ENCODE peak calls at places on chromosome 16, in eight cellular contexts. Z, C, U, M, R, A, T and D are unnamed samples.

GRCh38 chr16:13108126-13108525 is 206.7 kb downstream of the SHISA9 start:
- DNase-seq in C (no peak), Z (no peak), U (no peak), A (no peak), M (no peak), T (no peak), R (no peak), D (no peak)

GRCh38 chr16:29148867-29149272 is 164.0 kb downstream of the LAT start:
- DNase-seq in C (no peak), T (no peak), Z (no peak), M (no peak), U (no peak), R (peak), A (no peak), D (no peak)

GRCh38 chr16:14301150-14302030 is 230.3 kb downstream of the MRTFB start:
- DNase-seq in U (no peak), C (peak), M (peak), T (no peak), A (peak), R (no peak), Z (peak), D (no peak)

GRCh38 chr16:66603537-66604375 is 748 bp upstream of the CMTM3 start:
- DNase-seq in A (peak), U (no peak), Z (peak), M (peak), T (no peak), R (peak), C (peak), D (no peak)

GRCh38 chr16:90061437-90061836 is 15.7 kb downstream of the PRDM7 start:
- DNase-seq in R (no peak), C (no peak), M (no peak), Z (no peak), T (no peak), U (no peak), A (no peak), D (no peak)

GRCh38 chr16:27239026-27239425 is 29.5 kb downstream of the NSMCE1 start:
- DNase-seq in M (no peak), U (no peak), A (no peak), T (no peak), C (no peak), Z (no peak), R (no peak), D (no peak)

GRCh38 chr16:67163164-67163902 is 1.2 kb upstream of the HSF4 start:
- DNase-seq in C (peak), Z (no peak), T (no peak), A (peak), M (no peak), U (no peak), R (no peak), D (no peak)

GRCh38 chr16:28255838-28256237 is 36.5 kb upstream of the SBK1 start:
- DNase-seq in T (no peak), C (no peak), A (no peak), M (no peak), R (no peak), Z (no peak), U (no peak), D (no peak)

GRCh38 chr16:29641561-29641960 is 21.5 kb upstream of the SPN start:
- DNase-seq in U (no peak), Z (no peak), R (peak), A (no peak), C (no peak), T (no peak), M (peak), D (no peak)

GRCh38 chr16:77199211-77199610 is at the start of gene SYCE1L:
- DNase-seq in U (no peak), R (no peak), C (no peak), Z (no peak), T (no peak), A (no peak), M (no peak), D (no peak)

GRCh38 chr16:10878644-10879498 is 1.9 kb downstream of the CIITA start:
- DNase-seq in U (no peak), T (no peak), A (peak), Z (no peak), C (peak), R (no peak), M (no peak), D (no peak)

GRCh38 chr16:54957403-54957802 is 26.7 kb downstream of the IRX5 start:
- DNase-seq in Z (peak), T (no peak), R (peak), U (peak), A (no peak), M (peak), C (peak), D (peak)

GRCh38 chr16:3879887-3880564 is 487 bp downstream of the CREBBP start:
- DNase-seq in C (peak), U (no peak), A (peak), M (peak), R (peak), Z (peak), T (no peak), D (no peak)

GRCh38 chr16:48160575-48160974 is 4.8 kb upstream of the ABCC12 start:
- DNase-seq in Z (no peak), C (no peak), T (no peak), A (no peak), U (no peak), M (no peak), R (no peak), D (no peak)

GRCh38 chr16:3645108-3645503 is 9.4 kb upstream of the DNASE1 start:
- DNase-seq in U (no peak), A (no peak), T (no peak), Z (no peak), C (no peak), R (no peak), M (peak), D (no peak)

GRCh38 chr16:57519796-57520360 is 16.5 kb downstream of the CCDC102A start:
- DNase-seq in C (peak), T (no peak), U (peak), R (peak), A (peak), Z (peak), M (peak), D (peak)

GRCh38 chr16:19757762-19758595 is 39.9 kb downstream of the IQCK start:
- DNase-seq in R (peak), C (no peak), T (no peak), U (no peak), Z (no peak), A (no peak), M (no peak), D (no peak)

GRCh38 chr16:17194190-17194780 is 276.5 kb downstream of the XYLT1 start:
- DNase-seq in C (peak), M (peak), R (peak), U (peak), Z (no peak), T (no peak), A (peak), D (no peak)

GRCh38 chr16:49562228-49562627 is 188.6 kb downstream of the C16orf78 start:
- DNase-seq in M (no peak), A (no peak), U (no peak), T (no peak), C (no peak), R (no peak), Z (no peak), D (no peak)

GRCh38 chr16:84024854-84025253 is 17.7 kb downstream of the SLC38A8 start:
- DNase-seq in T (no peak), Z (no peak), C (no peak), U (no peak), R (no peak), A (no peak), M (no peak), D (no peak)

GRCh38 chr16:54361813-54362212 is 75.2 kb upstream of the IRX3 start:
- DNase-seq in M (no peak), R (no peak), T (no peak), A (peak), Z (peak), C (peak), U (no peak), D (no peak)

GRCh38 chr16:1543085-1543896 is 9.8 kb downstream of the TMEM204 start:
- DNase-seq in R (peak), A (peak), C (peak), Z (peak), U (peak), T (peak), M (peak), D (no peak)
- TF ChIP-seq CTCF in R (no peak), A (peak), C (peak), Z (no peak), U (no peak), T (peak), M (peak), D (no peak)

GRCh38 chr16:20997147-20997546 is 96.6 kb downstream of the LYRM1 start:
- DNase-seq in U (no peak), A (no peak), M (no peak), T (no peak), R (no peak), Z (no peak), C (no peak), D (no peak)

GRCh38 chr16:20995711-20996110 is 95.1 kb downstream of the LYRM1 start:
- DNase-seq in C (no peak), Z (no peak), U (no peak), M (no peak), A (no peak), R (no peak), T (no peak), D (no peak)

GRCh38 chr16:21005008-21005407 is 104.4 kb downstream of the LYRM1 start:
- DNase-seq in A (no peak), C (no peak), R (no peak), Z (no peak), U (no peak), M (no peak), T (no peak), D (no peak)

GRCh38 chr16:21001262-21001661 is 100.7 kb downstream of the LYRM1 start:
- DNase-seq in A (peak), Z (peak), R (peak), C (peak), M (peak), T (no peak), U (peak), D (peak)
- TF ChIP-seq REST in A (no peak), Z (no peak), R (no peak), C (no peak), M (no peak), T (no peak), U (no peak), D (no peak)

GRCh38 chr16:23668225-23668624 is 10.5 kb upstream of the PLK1 start:
- DNase-seq in T (no peak), R (no peak), C (no peak), U (no peak), M (no peak), Z (no peak), A (no peak), D (no peak)
- H3K4me3 ChIP-seq in T (no peak), R (no peak), C (no peak), U (no peak), M (no peak), Z (no peak), A (no peak), D (no peak)

GRCh38 chr16:21986692-21987246 is 14.1 kb downstream of the PDZD9 start:
- DNase-seq in C (peak), Z (no peak), U (no peak), R (no peak), A (no peak), M (no peak), T (no peak), D (no peak)

GRCh38 chr16:21984062-21984461 is 16.9 kb downstream of the PDZD9 start:
- DNase-seq in T (no peak), A (no peak), R (no peak), Z (no peak), C (no peak), U (no peak), M (no peak), D (no peak)

GRCh38 chr16:21985524-21985923 is 15.4 kb downstream of the PDZD9 start:
- DNase-seq in R (no peak), C (no peak), M (no peak), U (no peak), Z (no peak), A (no peak), T (no peak), D (no peak)

GRCh38 chr16:21980032-21980431 is 20.9 kb downstream of the PDZD9 start:
- DNase-seq in Z (no peak), T (no peak), M (no peak), C (no peak), R (no peak), A (no peak), U (no peak), D (no peak)

DNA sequence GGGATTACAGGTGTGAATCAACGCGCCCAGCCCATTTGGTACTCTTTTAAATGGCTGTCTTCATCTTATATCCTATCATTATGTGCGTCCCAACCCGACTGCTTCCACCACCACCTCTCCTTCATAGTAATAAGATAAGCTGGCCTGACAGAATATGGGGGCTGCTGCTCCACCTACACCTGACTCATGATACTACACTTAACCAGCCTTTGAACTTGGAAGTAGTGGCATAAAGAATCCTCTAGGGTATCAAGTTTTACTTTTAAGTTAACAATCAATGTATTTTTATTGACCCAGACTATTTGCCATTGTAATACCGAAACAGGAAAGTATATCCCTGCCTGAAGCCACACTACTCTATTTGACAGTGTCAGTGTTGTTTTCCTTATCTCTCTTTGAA is 18.8 kb downstream of the PDZD9 start:
- DNase-seq in A (no peak), C (no peak), Z (no peak), U (no peak), R (no peak), T (no peak), M (no peak), D (no peak)
- TF ChIP-seq CTCF in A (no peak), C (no peak), Z (no peak), U (peak), R (no peak), T (no peak), M (no peak), D (no peak)

DNA sequence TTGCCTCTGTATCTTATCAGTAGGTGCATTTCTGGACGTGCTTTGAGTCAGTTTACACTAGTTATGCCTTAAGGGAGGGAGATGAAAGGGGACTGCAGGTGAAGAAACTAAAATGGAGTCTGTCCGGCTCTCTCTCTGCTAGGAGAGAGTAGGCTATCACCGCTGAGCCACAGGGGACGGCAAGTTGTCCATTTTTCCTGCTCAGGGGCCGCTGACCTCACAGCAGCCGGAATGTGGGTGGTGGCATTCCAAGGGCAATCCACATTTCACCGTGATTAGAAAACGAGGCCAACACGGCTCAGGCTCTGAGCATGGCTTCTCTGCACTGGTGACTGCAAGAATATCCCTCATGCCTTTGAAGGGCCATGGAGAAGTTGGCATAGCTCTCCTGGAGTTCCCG is 19.0 kb upstream of the KLHDC4 start:
- DNase-seq in R (no peak), A (no peak), U (no peak), Z (no peak), C (no peak), M (no peak), T (no peak), D (no peak)
- TF ChIP-seq REST in R (no peak), A (no peak), U (no peak), Z (no peak), C (no peak), M (no peak), T (no peak), D (no peak)

DNA sequence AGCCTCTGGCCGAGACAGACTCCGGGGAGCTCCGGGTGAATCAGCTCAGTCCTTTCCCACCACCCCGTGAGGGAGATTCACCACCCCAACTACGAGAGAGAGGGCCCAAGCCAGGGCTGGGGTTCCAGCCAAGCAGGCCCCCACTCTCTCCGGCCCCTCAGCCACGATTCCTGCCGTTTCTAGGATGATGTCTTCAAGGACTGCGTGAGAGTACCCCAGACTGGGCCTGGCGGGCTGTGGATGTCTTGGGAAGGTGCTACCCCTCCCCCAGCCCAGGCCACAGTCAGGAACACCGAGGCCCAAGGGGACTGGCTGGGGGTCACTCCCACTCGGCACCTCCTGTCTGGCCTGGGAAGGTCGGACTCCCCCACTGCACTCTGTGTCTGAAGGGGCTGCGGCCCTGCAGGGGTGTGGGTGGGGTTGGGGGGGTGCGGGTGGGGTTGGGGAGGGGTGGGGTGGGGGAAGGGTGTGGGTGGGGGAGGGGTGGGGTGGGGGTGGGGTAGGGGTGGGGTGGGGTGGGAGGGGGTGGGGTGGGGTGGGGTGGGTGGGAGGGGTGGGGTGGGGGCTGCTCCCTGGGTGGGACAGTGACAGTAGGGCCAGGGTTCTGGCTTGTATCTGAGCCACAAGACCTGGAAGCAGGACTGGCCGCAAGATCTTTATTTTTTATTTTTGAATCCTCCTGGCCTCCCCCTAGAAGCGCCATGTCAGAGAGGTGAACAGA is 21.8 kb upstream of the PABPN1L start:
- DNase-seq in U (no peak), T (peak), C (no peak), A (no peak), M (no peak), Z (no peak), R (no peak), D (no peak)
- H3K4me3 ChIP-seq in U (no peak), T (no peak), C (no peak), A (no peak), M (no peak), Z (no peak), R (no peak), D (no peak)